ENCODE peak calls at places on chromosomes 1 and 21, in four cellular contexts. F, S, L and U are unnamed samples.

GRCh38 chr1:225651872-225652725 is 824 bp downstream of the ENAH start:
- DNase-seq in F (peak; percentile 22), S (peak; percentile 38), L (peak; percentile 59), U (no peak)

GRCh38 chr1:34829250-34829649 is 30.3 kb downstream of the SMIM12 start:
- DNase-seq in F (no peak), S (no peak), L (no peak), U (no peak)

GRCh38 chr1:58013237-58013636 is 533.3 kb downstream of the OMA1 start:
- DNase-seq in F (no peak), S (no peak), L (no peak), U (no peak)

GRCh38 chr1:58932820-58933598 is 149.2 kb upstream of the JUN start:
- DNase-seq in F (no peak), S (peak; percentile 74), L (peak; percentile 97), U (no peak)

GRCh38 chr1:4671828-4672227 is 17.4 kb downstream of the AJAP1 start:
- DNase-seq in F (no peak), S (no peak), L (no peak), U (no peak)

GRCh38 chr21:43921602-43921978 is 56.6 kb downstream of the AGPAT3 start:
- DNase-seq in F (no peak), S (no peak), L (no peak), U (no peak)

GRCh38 chr1:229068266-229069043 is 202.5 kb upstream of the RAB4A start:
- DNase-seq in F (peak; percentile 41), S (no peak), L (peak; percentile 12), U (peak; percentile 10)

GRCh38 chr1:91513160-91513559 is 12.5 kb downstream of the CDC7 start:
- DNase-seq in F (no peak), S (peak; percentile 41), L (no peak), U (peak; percentile 43)

GRCh38 chr1:109307363-109308021 is 681 bp upstream of the MYBPHL start:
- DNase-seq in F (peak; percentile 27), S (no peak), L (no peak), U (no peak)

GRCh38 chr1:204506969-204507316 is 9.3 kb upstream of the MDM4 start:
- DNase-seq in F (peak; percentile 88), S (peak; percentile 95), L (peak; percentile 93), U (peak; percentile 97)

GRCh38 chr1:6353948-6354658 is 39.5 kb downstream of the ACOT7 start:
- DNase-seq in F (peak; percentile 58), S (no peak), L (peak; percentile 30), U (no peak)

DNA sequence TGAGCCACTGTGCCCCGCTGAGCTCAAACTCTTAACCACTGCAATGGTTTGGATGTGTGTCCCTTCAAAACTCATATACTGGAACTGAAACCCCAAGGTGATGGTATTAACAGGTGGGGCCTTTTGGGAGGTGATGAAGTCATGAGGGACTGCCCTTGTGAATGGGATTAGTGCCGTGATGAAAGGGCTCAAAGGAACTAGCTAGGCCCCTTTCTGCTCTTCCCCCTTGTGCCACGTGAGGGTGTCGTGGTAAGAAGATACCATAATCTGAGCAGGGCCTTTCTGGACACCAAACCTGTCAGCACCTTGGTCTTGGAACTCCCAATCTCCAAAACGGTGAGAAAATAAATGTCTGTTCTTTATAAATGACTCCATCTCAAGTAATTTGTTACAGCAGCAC is 45.5 kb upstream of the SPOCD1 start:
- DNase-seq in F (no peak), S (no peak), L (no peak), U (no peak)
- TF ChIP-seq CTCF in F (no peak), S (no peak), L (no peak), U (no peak)

DNA sequence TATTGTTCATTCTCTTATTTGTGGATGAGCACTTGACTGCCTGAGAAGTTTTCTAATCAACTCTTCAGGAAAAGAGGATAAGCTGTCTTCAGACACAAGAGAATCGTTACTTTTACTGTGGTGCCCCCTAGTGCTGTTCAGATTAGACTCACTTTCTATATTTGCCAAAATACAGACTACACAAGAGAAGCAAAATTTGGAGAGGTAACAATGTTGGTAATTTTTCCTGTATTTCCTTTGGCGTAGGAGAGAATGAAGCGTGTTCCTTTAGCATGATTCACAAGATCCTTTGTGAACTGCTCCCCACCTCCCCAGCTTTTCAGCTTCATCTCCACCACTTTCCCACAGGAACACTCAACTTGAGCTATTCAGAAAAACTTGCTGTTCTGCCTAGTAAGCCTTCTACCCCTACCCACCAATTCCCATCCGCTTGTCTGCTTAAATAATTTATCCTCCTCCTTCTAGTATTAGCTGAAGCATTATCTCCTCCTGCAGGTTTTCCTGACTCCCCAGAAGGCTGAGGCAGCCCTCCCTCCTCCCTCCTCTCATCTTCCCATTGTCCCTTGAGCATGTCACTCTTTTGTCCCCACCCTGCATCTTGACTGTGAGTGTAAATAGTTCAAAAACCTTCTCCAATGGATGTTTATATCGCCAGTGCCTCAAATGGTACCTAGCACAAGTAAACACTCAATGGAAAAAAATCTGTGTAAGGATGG is 4.5 kb downstream of the TNFSF4 start:
- DNase-seq in F (peak; percentile 56), S (peak; percentile 91), L (peak; percentile 70), U (peak; percentile 90)
- H3K4me3 ChIP-seq in F (no peak overlapping the region), S (no peak overlapping the region), L (no peak overlapping the region), U (peak overlapping the region; percentile 98)

GRCh38 chr1:160061376-160062100 is 8.4 kb downstream of the KCNJ10 start:
- DNase-seq in F (no peak), S (no peak), L (no peak), U (no peak)
- TF ChIP-seq CTCF in F (no peak), S (no peak), L (no peak), U (no peak)

GRCh38 chr1:234532511-234532922 is 53.5 kb upstream of the TARBP1 start:
- DNase-seq in F (peak; percentile 76), S (no peak), L (no peak), U (peak; percentile 21)

GRCh38 chr1:234531181-234532132 is 52.5 kb upstream of the TARBP1 start:
- DNase-seq in F (peak; percentile 76), S (peak; percentile 82), L (no peak), U (peak; percentile 86)

GRCh38 chr1:234535208-234535607 is 56.2 kb upstream of the TARBP1 start:
- DNase-seq in F (no peak), S (no peak), L (no peak), U (no peak)

GRCh38 chr1:234533975-234534876 is 55.2 kb upstream of the TARBP1 start:
- DNase-seq in F (peak; percentile 95), S (peak; percentile 98), L (no peak), U (peak; percentile 86)

GRCh38 chr1:234533034-234533571 is 54.1 kb upstream of the TARBP1 start:
- DNase-seq in F (peak; percentile 63), S (peak; percentile 94), L (no peak), U (peak; percentile 53)
- H3K4me3 ChIP-seq in F (no peak overlapping the region), S (no peak overlapping the region), L (no peak overlapping the region), U (no peak overlapping the region)

GRCh38 chr1:221439008-221439733 is 302.7 kb downstream of the DUSP10 start:
- DNase-seq in F (no peak), S (peak; percentile 78), L (peak; percentile 84), U (peak; percentile 87)
- TF ChIP-seq CTCF in F (no peak), S (no peak), L (no peak), U (no peak)

GRCh38 chr1:145977486-145978476 is 13.3 kb downstream of the POLR3GL start:
- DNase-seq in F (peak; percentile 82), S (peak; percentile 81), L (peak; percentile 80), U (peak; percentile 78)
- H3K4me3 ChIP-seq in F (peak overlapping the region; percentile 16), S (no peak overlapping the region), L (no peak overlapping the region), U (no peak overlapping the region)

GRCh38 chr21:36990508-36991205 is 15.8 kb upstream of the RIPPLY3 start:
- DNase-seq in F (no peak), S (no peak), L (no peak), U (no peak)

GRCh38 chr21:36999131-36999898 is 7.2 kb upstream of the RIPPLY3 start:
- DNase-seq in F (no peak), S (no peak), L (no peak), U (no peak)

GRCh38 chr21:36989699-36990507 is 16.6 kb upstream of the RIPPLY3 start:
- DNase-seq in F (peak; percentile 94), S (peak; percentile 92), L (peak; percentile 91), U (peak; percentile 90)

GRCh38 chr21:36992671-36993070 is 13.8 kb upstream of the RIPPLY3 start:
- DNase-seq in F (no peak), S (no peak), L (no peak), U (no peak)

GRCh38 chr21:36994501-36995189 is 11.9 kb upstream of the RIPPLY3 start:
- DNase-seq in F (no peak), S (no peak), L (no peak), U (no peak)
- TF ChIP-seq CTCF in F (no peak), S (no peak), L (no peak), U (no peak)

DNA sequence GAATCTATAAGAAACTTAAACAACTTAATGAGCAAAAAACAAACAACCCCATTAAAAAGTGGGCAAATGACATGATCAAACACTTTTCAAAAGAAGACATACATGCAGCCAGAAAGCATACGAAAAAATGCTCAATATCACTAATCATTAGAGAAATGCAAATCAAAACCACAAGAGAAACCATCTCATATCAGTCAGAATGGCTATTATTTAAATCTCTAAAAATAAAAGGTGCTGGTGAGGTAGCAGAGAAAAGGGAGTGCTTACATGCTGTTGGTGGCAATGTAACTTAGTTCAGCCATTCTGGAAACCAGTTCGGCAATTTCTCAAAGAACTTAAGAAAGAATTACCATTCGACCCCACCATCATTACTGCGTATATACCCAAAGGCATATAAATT is 147.7 kb downstream of the FAF1 start:
- DNase-seq in F (no peak), S (no peak), L (no peak), U (no peak)
- H3K4me3 ChIP-seq in F (no peak overlapping the region), S (no peak overlapping the region), L (no peak overlapping the region), U (no peak overlapping the region)